ENCODE peak calls at places on chromosome 13, in nine cellular contexts. N is activated T-helper 9 cell treated with anti-CD3 and anti-CD28 coated beads, Interleukin-2, amount 50 U/mL, for 16 hours; K is activated naive CD8-positive, alpha-beta T cell treated with anti-CD3 and anti-CD28 coated beads, Interleukin-2, amount 50 U/mL, for 24 hours; E is AML-193; M is stimulated activated CD4-positive, alpha-beta T cell treated with anti-CD3 and anti-CD28 coated beads, Interleukin-1b, Interleukin-23, amount 100 ng/mL, for 24 hours; B is NCI-H774; P is activated naive CD4-positive, alpha-beta T cell treated with Interleukin-2 at 50 U/mL for 16 hours; A is NCI-H187 treated with DMSO at 0.1 percent for 48 hours; R is heart left ventricle. F is an unnamed sample.
A peak's percentile ranks its signal among the peaks of the same experiment; 100 is the strongest.

GRCh38 chr13:95480131-95480545 is 72.4 kb upstream of the CLDN10 start:
- DNase-seq in N (no peak), K (peak; percentile 22), E (peak; percentile 65), M (no peak), B (no peak), P (peak; percentile 13), A (no peak), R (no peak), F (peak; percentile 33)

GRCh38 chr13:111899714-111900389 is 167.1 kb upstream of the SOX1 start:
- DNase-seq in N (no peak), K (no peak), E (no peak), M (no peak), B (peak; percentile 58), P (no peak), A (no peak), R (no peak), F (no peak)

GRCh38 chr13:100597253-100597652 is 8.7 kb upstream of the GGACT start:
- DNase-seq in N (no peak), K (no peak), E (no peak), M (no peak), B (no peak), P (no peak), A (no peak), R (no peak), F (no peak)

GRCh38 chr13:58949646-58950045 is 1214.1 kb downstream of the DIAPH3 start:
- DNase-seq in N (no peak), K (no peak), E (no peak), M (no peak), B (no peak), P (no peak), A (no peak), R (no peak), F (no peak)

GRCh38 chr13:113349491-113349890 is 14.4 kb downstream of the GRTP1 start:
- DNase-seq in N (no peak), K (no peak), E (no peak), M (no peak), B (no peak), P (no peak), A (no peak), R (no peak), F (no peak)

GRCh38 chr13:77811981-77812380 is 106.7 kb downstream of the EDNRB start:
- DNase-seq in N (no peak), K (no peak), E (no peak), M (no peak), B (no peak), P (no peak), A (no peak), R (no peak), F (no peak)

GRCh38 chr13:28741080-28741479 is 22.3 kb upstream of the SLC46A3 start:
- DNase-seq in N (no peak), K (no peak), E (peak; percentile 47), M (no peak), B (no peak), P (no peak), A (no peak), R (no peak), F (no peak)

GRCh38 chr13:30802953-30803478 is 67.7 kb downstream of the ALOX5AP start:
- DNase-seq in N (peak; percentile 71), K (peak; percentile 87), E (peak; percentile 74), M (peak; percentile 69), B (peak; percentile 31), P (peak; percentile 84), A (no peak), R (peak; percentile 93), F (peak; percentile 96)

GRCh38 chr13:33524086-33524485 is 238.5 kb upstream of the STARD13 start:
- DNase-seq in N (no peak), K (no peak), E (no peak), M (no peak), B (no peak), P (no peak), A (no peak), R (no peak), F (no peak)

GRCh38 chr13:44303681-44304432 is 69.8 kb upstream of the SERP2 start:
- DNase-seq in N (no peak), K (no peak), E (no peak), M (no peak), B (no peak), P (no peak), A (no peak), R (peak; percentile 85), F (peak; percentile 63)

GRCh38 chr13:58804832-58805231 is 1173.3 kb downstream of the PCDH17 start:
- DNase-seq in N (no peak), K (no peak), E (no peak), M (no peak), B (no peak), P (no peak), A (no peak), R (no peak), F (no peak)

GRCh38 chr13:77521595-77522367 is 13.7 kb upstream of the SCEL start:
- DNase-seq in N (no peak), K (no peak), E (no peak), M (no peak), B (no peak), P (no peak), A (no peak), R (no peak), F (no peak)

GRCh38 chr13:26656919-26657318 is 99.4 kb downstream of the WASF3 start:
- DNase-seq in N (no peak), K (no peak), E (peak; percentile 33), M (no peak), B (no peak), P (no peak), A (no peak), R (no peak), F (peak; percentile 64)

GRCh38 chr13:80603351-80603750 is 262.4 kb upstream of the SPRY2 start:
- DNase-seq in N (no peak), K (no peak), E (no peak), M (no peak), B (no peak), P (no peak), A (no peak), R (no peak), F (no peak)

GRCh38 chr13:20567881-20568528 is 1.0 kb downstream of the IFT88 start:
- DNase-seq in N (no peak), K (no peak), E (no peak), M (no peak), B (no peak), P (no peak), A (no peak), R (no peak), F (no peak)

GRCh38 chr13:102191951-102192461 is 209.8 kb downstream of the FGF14 start:
- DNase-seq in N (no peak), K (no peak), E (no peak), M (no peak), B (no peak), P (no peak), A (no peak), R (no peak), F (no peak)

GRCh38 chr13:79409828-79410227 is 3.8 kb upstream of the RBM26 start:
- DNase-seq in N (no peak), K (no peak), E (no peak), M (no peak), B (no peak), P (no peak), A (no peak), R (no peak), F (no peak)

GRCh38 chr13:67048084-67048792 is 181.9 kb downstream of the PCDH9 start:
- DNase-seq in N (no peak), K (no peak), E (no peak), M (no peak), B (no peak), P (no peak), A (peak; percentile 17), R (no peak), F (no peak)

GRCh38 chr13:27437126-27437525 is 12.7 kb downstream of the GTF3A start:
- DNase-seq in N (no peak), K (no peak), E (no peak), M (no peak), B (no peak), P (no peak), A (no peak), R (no peak), F (no peak)

GRCh38 chr13:67318398-67318797 is 88.3 kb upstream of the PCDH9 start:
- DNase-seq in N (no peak), K (no peak), E (no peak), M (no peak), B (no peak), P (no peak), A (no peak), R (no peak), F (no peak)

GRCh38 chr13:60047943-60048342 is 115.8 kb downstream of the DIAPH3 start:
- DNase-seq in N (no peak), K (no peak), E (no peak), M (no peak), B (no peak), P (no peak), A (no peak), R (no peak), F (no peak)

GRCh38 chr13:61148211-61148610 is 267.4 kb downstream of the PCDH20 start:
- DNase-seq in N (no peak), K (no peak), E (no peak), M (no peak), B (no peak), P (no peak), A (no peak), R (no peak), F (no peak)

GRCh38 chr13:40193290-40194203 is 472.9 kb downstream of the FOXO1 start:
- DNase-seq in N (no peak), K (no peak), E (no peak), M (no peak), B (no peak), P (no peak), A (no peak), R (no peak), F (no peak)

GRCh38 chr13:35039012-35039411 is 96.9 kb downstream of the NBEA start:
- DNase-seq in N (no peak), K (no peak), E (no peak), M (no peak), B (no peak), P (no peak), A (no peak), R (no peak), F (no peak)

GRCh38 chr13:29204651-29205050 is 384.5 kb downstream of the MTUS2 start:
- DNase-seq in N (no peak), K (no peak), E (no peak), M (no peak), B (no peak), P (no peak), A (no peak), R (no peak), F (no peak)

GRCh38 chr13:44044544-44045178 is 165.0 kb downstream of the LACC1 start:
- DNase-seq in N (no peak), K (no peak), E (no peak), M (no peak), B (no peak), P (no peak), A (no peak), R (no peak), F (no peak)

GRCh38 chr13:19085876-19086275 is 95.7 kb downstream of the TUBA3C start:
- DNase-seq in N (no peak), K (no peak), E (no peak), M (no peak), B (no peak), P (no peak), A (no peak), R (no peak), F (no peak)

GRCh38 chr13:77928909-77929308 is 10.3 kb upstream of the EDNRB start:
- DNase-seq in N (no peak), K (no peak), E (peak; percentile 63), M (no peak), B (no peak), P (no peak), A (no peak), R (no peak), F (no peak)

GRCh38 chr13:21134475-21134874 is 41.9 kb downstream of the SKA3 start:
- DNase-seq in N (no peak), K (no peak), E (no peak), M (no peak), B (no peak), P (no peak), A (no peak), R (no peak), F (no peak)

GRCh38 chr13:78339927-78340326 is 263.4 kb downstream of the POU4F1 start:
- DNase-seq in N (no peak), K (no peak), E (no peak), M (no peak), B (no peak), P (no peak), A (no peak), R (no peak), F (no peak)

GRCh38 chr13:33207616-33207964 is 78.0 kb downstream of the STARD13 start:
- DNase-seq in N (no peak), K (no peak), E (no peak), M (no peak), B (no peak), P (no peak), A (no peak), R (peak; percentile 59), F (peak; percentile 53)

F was measured in adrenal gland.